ENCODE peak calls at places on chromosomes 11 and 22, in five cellular contexts. N is heart left ventricle, R is right atrium auricular region, F is AG04450, L is cardiac muscle cell. T is an unnamed sample. For H3K27me3 and H3K9me3, the result is how much of the 10 kb centered on the place peaks cover.

GRCh38 chr11:20873054-20873453 is 203.7 kb downstream of the NELL1 start:
- DNase-seq in L (peak), N (no peak), F (no peak), R (no peak), T (no peak)

GRCh38 chr11:94241896-94242295 is 62.5 kb upstream of the IZUMO1R start:
- DNase-seq in R (no peak), F (no peak), L (no peak), N (no peak), T (no peak)

GRCh38 chr22:20128902-20129746 is 2.5 kb upstream of the ZDHHC8 start:
- DNase-seq in N (no peak), F (no peak), R (no peak), L (peak), T (peak)

GRCh38 chr11:115069599-115069998 is 391.3 kb downstream of the NXPE2 start:
- DNase-seq in L (no peak), N (no peak), R (no peak), F (no peak), T (no peak)

GRCh38 chr11:123218451-123218850 is 23.4 kb upstream of the CLMP start:
- DNase-seq in L (no peak), N (no peak), R (no peak), F (no peak), T (no peak)

GRCh38 chr22:35489225-35489624 is 51.4 kb upstream of the RASD2 start:
- DNase-seq in L (no peak), N (no peak), F (no peak), R (no peak), T (no peak)

GRCh38 chr22:46180370-46181137 is 30.2 kb downstream of the PPARA start:
- DNase-seq in R (no peak), N (no peak), F (no peak), L (no peak), T (no peak)

GRCh38 chr22:22508274-22509176 is at the start of gene ZNF280B:
- DNase-seq in F (peak), R (no peak), L (peak), N (peak), T (peak)

GRCh38 chr11:12842933-12843636 is 166.0 kb upstream of the RASSF10 start:
- DNase-seq in F (no peak), R (no peak), N (peak), L (peak), T (no peak)

GRCh38 chr22:23888615-23889401 is 5.4 kb upstream of the MIF start:
- DNase-seq in N (no peak), R (no peak), L (no peak), F (no peak), T (no peak)

GRCh38 chr22:24330636-24331035 is 60.0 kb downstream of the SPECC1L start:
- DNase-seq in F (no peak), L (no peak), N (no peak), R (no peak), T (no peak)

GRCh38 chr11:12941671-12942070 is 67.4 kb upstream of the RASSF10 start:
- DNase-seq in R (no peak), L (no peak), F (no peak), N (no peak), T (no peak)

GRCh38 chr11:87560352-87560751 is 522.6 kb downstream of the TMEM135 start:
- DNase-seq in R (no peak), L (no peak), F (no peak), N (no peak), T (no peak)

GRCh38 chr11:19419813-19420212 is 179.1 kb upstream of the E2F8 start:
- DNase-seq in L (no peak), N (no peak), R (no peak), F (no peak), T (no peak)

GRCh38 chr11:46363031-46363407 is 15.8 kb downstream of the DGKZ start:
- DNase-seq in N (peak), F (no peak), L (no peak), R (peak), T (no peak)

GRCh38 chr11:134758342-134758931 is 346.4 kb upstream of the B3GAT1 start:
- DNase-seq in N (no peak), L (no peak), R (peak), F (no peak), T (no peak)

GRCh38 chr11:66889974-66890373 is 33.1 kb downstream of the LRFN4 start:
- DNase-seq in N (no peak), F (no peak), R (no peak), L (no peak), T (no peak)

GRCh38 chr11:56410801-56411200 is 1.7 kb upstream of the OR5AL1 start:
- DNase-seq in N (no peak), F (no peak), R (no peak), L (no peak), T (no peak)

GRCh38 chr11:126034880-126035279 is 27.8 kb downstream of the CDON start:
- DNase-seq in N (no peak), F (no peak), L (no peak), R (no peak), T (no peak)

GRCh38 chr11:16171882-16172281 is 184.5 kb downstream of the SOX6 start:
- DNase-seq in F (no peak), R (no peak), N (no peak), L (no peak), T (no peak)

GRCh38 chr11:65606876-65607613 is 7.0 kb downstream of the MAP3K11 start:
- DNase-seq in N (peak), L (peak), R (peak), F (peak), T (no peak)

GRCh38 chr11:122293298-122294023 is 177.4 kb upstream of the BLID start:
- DNase-seq in F (no peak), N (no peak), R (no peak), L (no peak), T (no peak)

GRCh38 chr11:92383430-92383829 is 158.8 kb downstream of the FAT3 start:
- DNase-seq in N (no peak), L (no peak), F (no peak), R (no peak), T (no peak)

GRCh38 chr11:117733311-117733710 is 63.7 kb downstream of the DSCAML1 start:
- DNase-seq in F (no peak), R (no peak), L (no peak), N (no peak), T (no peak)

GRCh38 chr22:38882480-38882879 is 10.5 kb upstream of the CBX6 start:
- DNase-seq in L (no peak), F (no peak), N (peak), R (no peak), T (no peak)

GRCh38 chr22:22406445-22406844 is 102.1 kb downstream of the ZNF280B start:
- DNase-seq in L (no peak), N (no peak), F (no peak), R (no peak), T (no peak)

GRCh38 chr11:81869337-81870065 is 864.2 kb downstream of the FAM181B start:
- DNase-seq in F (no peak), N (no peak), R (no peak), L (no peak), T (peak)

GRCh38 chr11:35210886-35211546 is 72.0 kb downstream of the CD44 start:
- DNase-seq in R (no peak), L (no peak), F (no peak), N (no peak), T (no peak)

GRCh38 chr11:128559496-128560103 is 27.8 kb downstream of the ETS1 start:
- DNase-seq in L (no peak), N (no peak), R (no peak), F (no peak), T (no peak)

GRCh38 chr11:65662247-65662801 is 392 bp downstream of the RELA start:
- DNase-seq in R (no peak), N (no peak), F (no peak), L (no peak), T (no peak)

GRCh38 chr11:71563401-71563800 is 2.0 kb upstream of the KRTAP5-10 start:
- DNase-seq in F (no peak), R (no peak), N (no peak), L (peak), T (no peak)

GRCh38 chr11:73381589-73381988 is 5.4 kb downstream of the RELT start:
- DNase-seq in L (no peak), F (no peak), N (no peak), R (no peak), T (no peak)

GRCh38 chr11:73379189-73379880 is 3.1 kb downstream of the RELT start:
- DNase-seq in R (no peak), N (peak), L (no peak), F (no peak), T (no peak)

GRCh38 chr11:73382183-73382582 is 6.0 kb downstream of the RELT start:
- DNase-seq in F (no peak), L (peak), N (no peak), R (no peak), T (no peak)

GRCh38 chr11:73380897-73381410 is 4.8 kb downstream of the RELT start:
- DNase-seq in L (peak), R (no peak), F (no peak), N (no peak), T (no peak)

GRCh38 chr11:73380321-73380720 is 4.1 kb downstream of the RELT start:
- DNase-seq in F (no peak), N (no peak), R (no peak), L (peak), T (no peak)
- H3K27ac ChIP-seq in F (no peak), N (no peak), R (peak), L (peak), T (no peak)

DNA sequence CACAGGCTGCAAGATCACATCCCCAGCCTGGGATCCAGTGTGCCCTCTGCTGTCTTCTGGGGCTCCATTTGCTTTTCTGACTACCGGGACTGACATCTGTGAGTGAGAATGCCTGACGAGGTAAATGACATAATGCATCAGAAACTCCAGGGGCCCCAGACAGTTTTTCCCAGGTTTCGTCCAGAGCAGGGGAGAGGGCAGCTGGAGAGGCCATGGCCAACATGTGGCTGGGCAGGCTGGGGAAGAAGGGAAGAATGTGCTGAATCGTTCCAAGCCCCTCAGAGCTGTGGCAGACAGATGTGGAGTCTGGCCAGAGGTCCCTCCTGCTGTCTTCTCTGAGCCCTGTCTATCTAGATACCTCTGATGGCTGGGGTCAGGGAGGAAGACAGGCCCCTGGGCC is 163.9 kb downstream of the TRIM29 start:
- DNase-seq in L (no peak), F (no peak), R (no peak), N (no peak), T (no peak)
- H3K27me3 ChIP-seq in L (under half), F (under half), R (under half), N (under half), T (under half)

DNA sequence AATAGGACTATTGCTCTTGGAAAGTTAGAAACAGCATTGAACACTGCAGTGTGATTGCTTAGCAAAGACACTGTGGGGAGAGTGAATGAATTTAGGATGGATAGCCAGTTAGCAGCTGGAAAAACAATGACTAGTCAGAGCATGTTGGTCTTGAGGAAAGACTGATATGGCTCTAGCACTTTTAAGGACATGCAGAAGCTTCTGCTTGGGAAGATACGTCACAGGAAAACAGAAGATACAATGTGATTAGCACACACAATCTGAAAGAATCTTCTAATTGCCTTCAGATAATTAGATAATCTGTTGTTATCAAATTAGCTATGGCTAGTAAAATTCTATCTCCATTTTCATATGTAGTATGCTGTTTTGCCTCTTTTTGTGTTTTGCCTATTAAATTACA is 530.7 kb upstream of the CHORDC1 start:
- DNase-seq in R (no peak), N (no peak), L (no peak), F (no peak), T (no peak)
- H3K9me3 ChIP-seq in R (under half), N (under half), L (under half), F (under half), T (under half)

GRCh38 chr22:40605676-40606250 is 30.8 kb downstream of the MRTFA start:
- DNase-seq in L (no peak), F (no peak), R (no peak), N (no peak), T (no peak)
- H3K27ac ChIP-seq in L (no peak), F (no peak), R (no peak), N (no peak), T (no peak)

GRCh38 chr11:2142300-2142759 is 3.1 kb upstream of the IGF2 start:
- DNase-seq in L (no peak), R (no peak), F (no peak), N (no peak), T (no peak)
- H3K27me3 ChIP-seq in L (half or more), R (under half), F (half or more), N (half or more), T (half or more)

T was measured in CD4-positive, alpha-beta T cell.